ENCODE peak calls at places on chromosome 5, in six cellular contexts. V is AG09309, X is T-helper 2 cell, E is smooth muscle cell of the brain vasculature, G is anterior cingulate cortex, B is aorta. R is an unnamed sample.

GRCh38 chr5:179819296-179820126 is 1.2 kb upstream of the SQSTM1 start:
- DNase-seq in E (no peak), V (no peak), X (no peak), B (peak), G (peak), R (peak)

GRCh38 chr5:80921026-80921425 is 39.1 kb upstream of the RASGRF2 start:
- DNase-seq in G (no peak), E (no peak), V (no peak), B (no peak), X (no peak), R (no peak)

GRCh38 chr5:149407331-149408251 is 28.5 kb upstream of the IL17B start:
- DNase-seq in X (no peak), B (peak), V (no peak), G (no peak), E (no peak), R (no peak)

GRCh38 chr5:65050826-65051498 is 282.2 kb downstream of the CWC27 start:
- DNase-seq in G (no peak), B (no peak), V (no peak), X (no peak), E (no peak), R (no peak)

GRCh38 chr5:87120518-87121314 is 147.0 kb upstream of the RASA1 start:
- DNase-seq in X (no peak), G (no peak), B (no peak), E (no peak), V (peak), R (no peak)

GRCh38 chr5:2758632-2759031 is 7.2 kb upstream of the IRX2 start:
- DNase-seq in X (no peak), V (no peak), G (no peak), B (no peak), E (no peak), R (no peak)

GRCh38 chr5:169717298-169717697 is 80.2 kb downstream of the DOCK2 start:
- DNase-seq in E (no peak), B (no peak), V (peak), G (no peak), X (no peak), R (no peak)

GRCh38 chr5:6722015-6722414 is 8.8 kb downstream of the TENT4A start:
- DNase-seq in V (no peak), G (no peak), X (no peak), B (no peak), E (no peak), R (no peak)

GRCh38 chr5:146024034-146024433 is 81.3 kb downstream of the PLAC8L1 start:
- DNase-seq in G (no peak), E (no peak), X (no peak), B (no peak), V (no peak), R (peak)

GRCh38 chr5:69276422-69277174 is 41.9 kb downstream of the CDK7 start:
- DNase-seq in B (no peak), G (no peak), V (no peak), X (no peak), E (no peak), R (no peak)

GRCh38 chr5:96257904-96258303 is 175.1 kb downstream of the PCSK1 start:
- DNase-seq in V (no peak), X (no peak), G (no peak), B (no peak), E (no peak), R (no peak)

GRCh38 chr5:140259509-140259908 is 43.4 kb downstream of the PFDN1 start:
- DNase-seq in E (no peak), B (no peak), X (no peak), V (no peak), G (no peak), R (no peak)

GRCh38 chr5:69493235-69493925 is 790 bp downstream of the OCLN start:
- DNase-seq in B (peak), G (no peak), V (no peak), X (no peak), E (no peak), R (peak)

GRCh38 chr5:33997331-33997983 is 10.4 kb downstream of the AMACR start:
- DNase-seq in G (peak), E (peak), X (no peak), V (peak), B (peak), R (no peak)

GRCh38 chr5:6755519-6755918 is 42.3 kb downstream of the TENT4A start:
- DNase-seq in V (no peak), X (no peak), B (no peak), E (no peak), G (no peak), R (no peak)

GRCh38 chr5:134079748-134080581 is 34.5 kb upstream of the TCF7 start:
- DNase-seq in V (no peak), B (no peak), E (no peak), X (no peak), G (no peak), R (no peak)

GRCh38 chr5:151808451-151809169 is 36.9 kb downstream of the G3BP1 start:
- DNase-seq in X (no peak), G (no peak), B (no peak), V (no peak), E (no peak), R (no peak)

GRCh38 chr5:143314664-143315063 is 88.8 kb downstream of the NR3C1 start:
- DNase-seq in G (no peak), B (no peak), E (no peak), X (no peak), V (peak), R (no peak)

GRCh38 chr5:172115541-172115982 is 72.5 kb downstream of the STK10 start:
- DNase-seq in V (no peak), E (no peak), B (no peak), G (no peak), X (peak), R (no peak)

GRCh38 chr5:74953961-74954720 is 88.0 kb upstream of the FAM169A start:
- DNase-seq in X (no peak), B (no peak), V (no peak), E (no peak), G (no peak), R (no peak)

GRCh38 chr5:55594636-55595035 is 59.9 kb upstream of the PLPP1 start:
- DNase-seq in G (no peak), B (no peak), V (no peak), X (no peak), E (no peak), R (no peak)

GRCh38 chr5:171270136-171270535 is 38.9 kb upstream of the TLX3 start:
- DNase-seq in B (no peak), G (no peak), E (no peak), X (no peak), V (no peak), R (no peak)

R was measured in mucosa of descending colon.